ENCODE peak calls at places on chromosomes 5 and 9, in six cellular contexts. One of them, this sample, is unnamed.

GRCh38 chr9:92499701-92500100 is 17.4 kb upstream of the ASPN start:
- DNase-seq in left lung: no peak
- DNase-seq in Calu3: no peak
- DNase-seq in endothelial cell: no peak
- DNase-seq in dorsolateral prefrontal cortex: no peak
- DNase-seq in neural crest cell: no peak
- DNase-seq in this sample: no peak

GRCh38 chr9:132970306-132971062 is 8.0 kb upstream of the GFI1B start:
- DNase-seq in endothelial cell: no peak
- DNase-seq in left lung: no peak
- DNase-seq in neural crest cell: no peak
- DNase-seq in dorsolateral prefrontal cortex: no peak
- DNase-seq in Calu3: no peak
- DNase-seq in this sample: no peak

GRCh38 chr5:137370511-137371071 is 128.5 kb downstream of the SPOCK1 start:
- DNase-seq in neural crest cell: no peak
- DNase-seq in endothelial cell: no peak
- DNase-seq in dorsolateral prefrontal cortex: no peak
- DNase-seq in Calu3: no peak
- DNase-seq in left lung: no peak
- DNase-seq in this sample: no peak

GRCh38 chr9:114776683-114777399 is 29.0 kb downstream of the TNFSF15 start:
- DNase-seq in left lung: no peak
- DNase-seq in endothelial cell: no peak
- DNase-seq in neural crest cell: no peak
- DNase-seq in Calu3: no peak
- DNase-seq in dorsolateral prefrontal cortex: no peak
- DNase-seq in this sample: no peak

GRCh38 chr9:132744881-132745761 is 74.9 kb downstream of the GTF3C4 start:
- DNase-seq in Calu3: no peak
- DNase-seq in left lung: no peak
- DNase-seq in dorsolateral prefrontal cortex: no peak
- DNase-seq in endothelial cell: no peak
- DNase-seq in neural crest cell: no peak
- DNase-seq in this sample: no peak

GRCh38 chr5:153866176-153866575 is 172.5 kb downstream of the FAM114A2 start:
- DNase-seq in left lung: no peak
- DNase-seq in neural crest cell: no peak
- DNase-seq in endothelial cell: no peak
- DNase-seq in dorsolateral prefrontal cortex: no peak
- DNase-seq in Calu3: no peak
- DNase-seq in this sample: no peak

GRCh38 chr5:538271-538771 is 14.1 kb upstream of the SLC9A3 start:
- DNase-seq in left lung: peak; percentile 64
- DNase-seq in neural crest cell: no peak
- DNase-seq in endothelial cell: no peak
- DNase-seq in dorsolateral prefrontal cortex: no peak
- DNase-seq in Calu3: no peak
- DNase-seq in this sample: no peak

GRCh38 chr9:103804077-103804735 is 289.9 kb upstream of the SMC2 start:
- DNase-seq in dorsolateral prefrontal cortex: no peak
- DNase-seq in neural crest cell: no peak
- DNase-seq in left lung: no peak
- DNase-seq in Calu3: no peak
- DNase-seq in endothelial cell: no peak
- DNase-seq in this sample: no peak

GRCh38 chr9:109968702-109969450 is 188.9 kb downstream of the PALM2AKAP2 start:
- DNase-seq in dorsolateral prefrontal cortex: no peak
- DNase-seq in Calu3: no peak
- DNase-seq in left lung: no peak
- DNase-seq in endothelial cell: peak; percentile 18
- DNase-seq in neural crest cell: no peak
- DNase-seq in this sample: no peak

GRCh38 chr5:56278267-56278826 is 45.2 kb upstream of the ANKRD55 start:
- DNase-seq in dorsolateral prefrontal cortex: no peak
- DNase-seq in left lung: no peak
- DNase-seq in endothelial cell: no peak
- DNase-seq in neural crest cell: no peak
- DNase-seq in Calu3: no peak
- DNase-seq in this sample: no peak

GRCh38 chr5:148384389-148384756 is 615 bp downstream of the FBXO38 start:
- DNase-seq in neural crest cell: no peak
- DNase-seq in dorsolateral prefrontal cortex: no peak
- DNase-seq in left lung: no peak
- DNase-seq in endothelial cell: no peak
- DNase-seq in Calu3: peak; percentile 6
- DNase-seq in this sample: no peak

GRCh38 chr9:4979224-4979623 is 5.8 kb upstream of the JAK2 start:
- DNase-seq in neural crest cell: no peak
- DNase-seq in Calu3: no peak
- DNase-seq in dorsolateral prefrontal cortex: no peak
- DNase-seq in endothelial cell: no peak
- DNase-seq in left lung: no peak
- DNase-seq in this sample: no peak

GRCh38 chr5:17813214-17813613 is 179.0 kb downstream of the TAF11L14 start:
- DNase-seq in neural crest cell: no peak
- DNase-seq in Calu3: no peak
- DNase-seq in left lung: no peak
- DNase-seq in dorsolateral prefrontal cortex: no peak
- DNase-seq in endothelial cell: no peak
- DNase-seq in this sample: no peak

GRCh38 chr5:127358782-127359181 is 68.2 kb downstream of the MEGF10 start:
- DNase-seq in dorsolateral prefrontal cortex: no peak
- DNase-seq in Calu3: no peak
- DNase-seq in endothelial cell: no peak
- DNase-seq in left lung: no peak
- DNase-seq in neural crest cell: no peak
- DNase-seq in this sample: no peak

GRCh38 chr5:374631-375335 is 53.3 kb downstream of the AHRR start:
- DNase-seq in endothelial cell: no peak
- DNase-seq in Calu3: no peak
- DNase-seq in left lung: peak; percentile 67
- DNase-seq in neural crest cell: no peak
- DNase-seq in dorsolateral prefrontal cortex: no peak
- DNase-seq in this sample: no peak

GRCh38 chr5:88882321-88883038 is 504 bp downstream of the MEF2C start:
- DNase-seq in endothelial cell: peak; percentile 7
- DNase-seq in Calu3: no peak
- DNase-seq in dorsolateral prefrontal cortex: no peak
- DNase-seq in neural crest cell: no peak
- DNase-seq in left lung: no peak
- DNase-seq in this sample: no peak

GRCh38 chr5:66518052-66518451 is 78.1 kb upstream of the MAST4 start:
- DNase-seq in left lung: no peak
- DNase-seq in Calu3: no peak
- DNase-seq in neural crest cell: no peak
- DNase-seq in dorsolateral prefrontal cortex: no peak
- DNase-seq in endothelial cell: no peak
- DNase-seq in this sample: no peak

GRCh38 chr5:150066901-150067396 is 19.4 kb downstream of the CSF1R start:
- DNase-seq in left lung: no peak
- DNase-seq in Calu3: no peak
- DNase-seq in endothelial cell: no peak
- DNase-seq in dorsolateral prefrontal cortex: no peak
- DNase-seq in neural crest cell: no peak
- DNase-seq in this sample: no peak

GRCh38 chr5:73564018-73564417 is 1.4 kb downstream of the ANKRA2 start:
- DNase-seq in endothelial cell: no peak
- DNase-seq in neural crest cell: no peak
- DNase-seq in dorsolateral prefrontal cortex: no peak
- DNase-seq in left lung: no peak
- DNase-seq in Calu3: no peak
- DNase-seq in this sample: no peak

GRCh38 chr9:133658442-133659431 is 22.6 kb downstream of the DBH start:
- DNase-seq in dorsolateral prefrontal cortex: no peak
- DNase-seq in neural crest cell: no peak
- DNase-seq in endothelial cell: no peak
- DNase-seq in Calu3: peak; percentile 25
- DNase-seq in left lung: no peak
- DNase-seq in this sample: peak; percentile 15

GRCh38 chr5:14726066-14726838 is 61.7 kb downstream of the OTULIN start:
- DNase-seq in left lung: no peak
- DNase-seq in dorsolateral prefrontal cortex: no peak
- DNase-seq in endothelial cell: no peak
- DNase-seq in neural crest cell: no peak
- DNase-seq in Calu3: no peak
- DNase-seq in this sample: no peak

GRCh38 chr5:16152601-16153568 is 26.7 kb downstream of the MARCHF11 start:
- DNase-seq in endothelial cell: no peak
- DNase-seq in Calu3: no peak
- DNase-seq in left lung: no peak
- DNase-seq in neural crest cell: no peak
- DNase-seq in dorsolateral prefrontal cortex: no peak
- DNase-seq in this sample: no peak

GRCh38 chr5:175082866-175083590 is 358.6 kb downstream of the MSX2 start:
- DNase-seq in dorsolateral prefrontal cortex: no peak
- DNase-seq in left lung: no peak
- DNase-seq in neural crest cell: no peak
- DNase-seq in endothelial cell: no peak
- DNase-seq in Calu3: no peak
- DNase-seq in this sample: no peak

GRCh38 chr5:150585781-150586461 is 54.5 kb upstream of the SYNPO start:
- DNase-seq in left lung: no peak
- DNase-seq in dorsolateral prefrontal cortex: no peak
- DNase-seq in endothelial cell: no peak
- DNase-seq in neural crest cell: no peak
- DNase-seq in Calu3: no peak
- DNase-seq in this sample: no peak

GRCh38 chr5:169548315-169548714 is 35.3 kb upstream of the SPDL1 start:
- DNase-seq in dorsolateral prefrontal cortex: no peak
- DNase-seq in neural crest cell: no peak
- DNase-seq in left lung: no peak
- DNase-seq in endothelial cell: no peak
- DNase-seq in Calu3: no peak
- DNase-seq in this sample: no peak

GRCh38 chr5:135244620-135245021 is 154.4 kb downstream of the MACROH2A1 start:
- DNase-seq in dorsolateral prefrontal cortex: no peak
- DNase-seq in neural crest cell: no peak
- DNase-seq in Calu3: no peak
- DNase-seq in left lung: no peak
- DNase-seq in endothelial cell: peak; percentile 1
- DNase-seq in this sample: no peak

DNA sequence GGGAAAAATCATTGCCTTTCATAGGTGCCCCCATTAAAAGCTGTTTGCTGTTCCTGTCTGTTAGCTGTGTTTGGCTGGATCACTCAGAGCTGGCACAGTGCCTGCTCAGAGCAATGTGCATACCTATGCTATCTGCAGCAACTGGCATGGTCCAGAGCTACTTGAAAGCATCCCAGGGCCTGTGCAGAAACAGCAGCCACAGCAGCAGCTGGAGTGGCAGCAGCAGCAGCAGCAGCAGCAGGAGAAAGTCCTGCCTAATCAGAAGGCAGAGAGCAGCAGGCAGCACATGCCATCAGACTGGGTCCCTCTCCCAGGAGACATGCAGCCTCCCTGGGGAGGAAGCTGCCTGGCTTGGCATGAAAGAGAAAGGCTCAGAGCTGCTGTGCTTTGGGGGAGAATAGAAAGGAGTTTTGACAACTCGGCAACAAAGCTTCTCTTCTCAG is 243.8 kb upstream of the WWC1 start:
- DNase-seq in left lung: no peak
- DNase-seq in Calu3: no peak
- DNase-seq in neural crest cell: no peak
- DNase-seq in endothelial cell: no peak
- DNase-seq in dorsolateral prefrontal cortex: no peak
- DNase-seq in this sample: no peak
- TF ChIP-seq CTCF in left lung: no peak
- TF ChIP-seq CTCF in Calu3: no peak
- TF ChIP-seq CTCF in neural crest cell: no peak
- TF ChIP-seq CTCF in endothelial cell: no peak
- TF ChIP-seq CTCF in dorsolateral prefrontal cortex: no peak
- TF ChIP-seq CTCF in this sample: no peak

GRCh38 chr5:41641621-41642020 is 131.2 kb upstream of the PLCXD3 start:
- DNase-seq in neural crest cell: no peak
- DNase-seq in endothelial cell: no peak
- DNase-seq in dorsolateral prefrontal cortex: no peak
- DNase-seq in Calu3: no peak
- DNase-seq in left lung: no peak
- DNase-seq in this sample: no peak
- TF ChIP-seq CTCF in neural crest cell: peak; percentile 56
- TF ChIP-seq CTCF in endothelial cell: no peak
- TF ChIP-seq CTCF in dorsolateral prefrontal cortex: no peak
- TF ChIP-seq CTCF in Calu3: no peak
- TF ChIP-seq CTCF in left lung: no peak
- TF ChIP-seq CTCF in this sample: no peak

DNA sequence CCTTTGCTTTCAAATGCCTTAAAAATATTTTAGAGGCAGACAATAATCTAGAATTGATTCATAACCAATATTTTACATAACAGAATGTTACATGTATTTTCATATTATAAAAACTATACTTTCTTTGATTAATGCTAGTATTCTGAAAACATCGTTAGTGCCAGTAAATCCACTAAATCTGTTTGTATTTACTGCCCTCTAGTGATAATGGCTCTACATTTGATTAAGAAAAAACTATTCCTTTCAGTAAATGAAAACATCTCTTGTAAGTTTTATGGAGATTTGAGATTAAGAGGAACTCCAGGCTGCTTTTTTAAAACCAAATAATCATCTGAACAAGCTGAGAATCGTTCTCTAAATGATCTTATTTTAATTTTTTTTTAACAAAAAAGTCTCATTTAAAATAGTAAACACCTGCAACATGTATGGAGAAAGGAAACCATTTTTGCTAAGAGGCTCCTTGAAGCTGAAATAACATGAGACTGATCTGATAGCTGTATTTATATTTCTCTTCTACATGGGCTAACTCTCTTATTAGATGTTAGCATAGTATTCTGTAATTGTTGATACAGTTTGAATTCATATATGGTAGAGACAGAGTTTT is 424.7 kb downstream of the RAB3C start:
- DNase-seq in left lung: no peak
- DNase-seq in endothelial cell: no peak
- DNase-seq in Calu3: no peak
- DNase-seq in dorsolateral prefrontal cortex: no peak
- DNase-seq in neural crest cell: no peak
- DNase-seq in this sample: peak; percentile 10
- TF ChIP-seq CTCF in left lung: no peak
- TF ChIP-seq CTCF in endothelial cell: peak; percentile 41
- TF ChIP-seq CTCF in Calu3: peak; percentile 14
- TF ChIP-seq CTCF in dorsolateral prefrontal cortex: peak; percentile 68
- TF ChIP-seq CTCF in neural crest cell: peak; percentile 75
- TF ChIP-seq CTCF in this sample: peak; percentile 53

DNA sequence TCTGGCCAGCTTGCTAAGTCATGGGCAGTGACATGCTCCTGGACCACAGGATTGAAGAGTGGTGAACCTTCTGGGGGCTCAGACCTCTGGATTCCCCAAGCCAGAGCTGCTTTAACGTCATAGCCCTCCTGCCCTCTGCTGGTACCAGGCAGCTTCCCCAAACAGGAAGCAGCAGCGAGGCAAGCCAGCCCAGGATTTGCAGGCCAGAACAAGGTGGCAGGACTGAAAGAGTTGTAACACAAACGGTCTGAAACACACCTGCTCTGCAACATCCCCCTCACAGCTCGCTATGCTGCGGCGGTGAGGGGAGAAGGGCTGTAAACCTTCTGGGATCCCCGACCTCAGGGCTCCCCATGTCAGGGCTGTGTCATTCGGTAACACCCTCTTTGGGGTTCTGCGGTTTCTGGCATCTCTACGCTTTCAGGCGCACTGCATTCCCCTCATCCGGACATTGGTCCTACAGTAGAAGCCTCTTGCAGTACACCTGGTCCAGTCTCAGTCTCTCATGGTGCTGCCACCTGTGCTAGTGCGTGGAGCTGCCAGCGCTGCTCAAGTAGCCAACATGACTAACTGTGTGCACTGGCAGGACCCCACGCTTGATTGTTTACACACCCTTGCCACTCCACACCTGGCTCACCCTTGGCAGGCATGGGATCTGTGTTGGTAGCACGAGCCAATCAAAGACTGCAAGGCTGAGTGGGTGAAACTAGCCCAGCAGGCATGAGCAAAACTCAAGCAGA is 893.3 kb downstream of the PTPRD start:
- DNase-seq in left lung: peak; percentile 43
- DNase-seq in dorsolateral prefrontal cortex: no peak
- DNase-seq in Calu3: no peak
- DNase-seq in endothelial cell: no peak
- DNase-seq in neural crest cell: no peak
- DNase-seq in this sample: no peak
- TF ChIP-seq CTCF in left lung: no peak
- TF ChIP-seq CTCF in dorsolateral prefrontal cortex: no peak
- TF ChIP-seq CTCF in Calu3: no peak
- TF ChIP-seq CTCF in endothelial cell: no peak
- TF ChIP-seq CTCF in neural crest cell: no peak
- TF ChIP-seq CTCF in this sample: no peak